ENCODE peak calls at places on chromosomes 1 and 21, in five cellular contexts. S is A549; O is caudate nucleus; G is adipocyte; E is activated CD8-positive, alpha-beta memory T cell treated with anti-CD3 and anti-CD28 coated beads, Interleukin-2, amount 50 U/mL, for 48 hours. A is an unnamed sample.
A peak's percentile ranks its signal among the peaks of the same experiment; 100 is the strongest.

GRCh38 chr1:58809327-58810040 is 25.6 kb upstream of the JUN start:
- DNase-seq in S (no peak), G (peak; percentile 93), E (no peak), O (no peak), A (no peak)

GRCh38 chr1:218025454-218025853 is 259.6 kb upstream of the RRP15 start:
- DNase-seq in E (no peak), S (no peak), G (peak; percentile 36), O (no peak), A (no peak)

GRCh38 chr1:33085332-33085731 is 4.4 kb downstream of the AZIN2 start:
- DNase-seq in O (no peak), E (no peak), S (no peak), G (no peak), A (no peak)

GRCh38 chr21:28445081-28445830 is 547.4 kb downstream of the LTN1 start:
- DNase-seq in O (no peak), S (no peak), G (peak; percentile 82), E (no peak), A (no peak)

GRCh38 chr21:46424062-46424591 is 34.6 kb upstream of the DIP2A start:
- DNase-seq in E (peak; percentile 69), O (no peak), G (no peak), S (no peak), A (no peak)

GRCh38 chr1:53107570-53108322 is 34.7 kb downstream of the SLC1A7 start:
- DNase-seq in G (peak; percentile 90), S (peak; percentile 55), O (no peak), E (no peak), A (no peak)

GRCh38 chr1:185499986-185500626 is 183.1 kb upstream of the IVNS1ABP start:
- DNase-seq in S (no peak), O (no peak), E (no peak), G (peak; percentile 74), A (no peak)

GRCh38 chr1:2499260-2499659 is 23.2 kb downstream of the PLCH2 start:
- DNase-seq in G (no peak), O (no peak), E (no peak), S (no peak), A (no peak)

GRCh38 chr1:201100169-201100930 is 11.9 kb downstream of the CACNA1S start:
- DNase-seq in O (no peak), S (no peak), G (no peak), E (no peak), A (no peak)

GRCh38 chr1:53461329-53462044 is 2.3 kb downstream of the DMRTB1 start:
- DNase-seq in O (no peak), E (no peak), G (no peak), S (no peak), A (no peak)

GRCh38 chr1:48493970-48494769 is 22.2 kb upstream of the SPATA6 start:
- DNase-seq in E (no peak), S (no peak), G (peak; percentile 97), O (peak; percentile 61), A (no peak)